ENCODE peak calls at places on chromosomes 6 and 20, in five cellular contexts. R is left ventricle myocardium inferior, K is HCT116, C is AG04449, G is kidney epithelial cell. B is an unnamed sample.

GRCh38 chr6:63805808-63806572 is 170.4 kb downstream of the PHF3 start:
- DNase-seq in R (no peak), K (no peak), C (peak), G (peak), B (peak)

GRCh38 chr6:25331085-25331685 is 52.0 kb downstream of the CARMIL1 start:
- DNase-seq in R (no peak), K (no peak), C (no peak), G (no peak), B (no peak)

GRCh38 chr6:167130008-167130677 is 7.2 kb downstream of the CCR6 start:
- DNase-seq in R (no peak), K (no peak), C (no peak), G (no peak), B (no peak)

GRCh38 chr20:41436679-41437078 is 70.1 kb upstream of the EMILIN3 start:
- DNase-seq in R (no peak), K (no peak), C (peak), G (no peak), B (peak)

GRCh38 chr6:146890644-146891434 is 292.1 kb downstream of the ADGB start:
- DNase-seq in R (no peak), K (no peak), C (no peak), G (no peak), B (no peak)

GRCh38 chr6:95197590-95197989 is 379.7 kb upstream of the MANEA start:
- DNase-seq in R (no peak), K (no peak), C (no peak), G (no peak), B (no peak)

GRCh38 chr6:120304223-120304622 is 954.7 kb upstream of the MAN1A1 start:
- DNase-seq in R (no peak), K (no peak), C (no peak), G (no peak), B (no peak)

GRCh38 chr6:140485740-140486467 is 1111.5 kb upstream of the CITED2 start:
- DNase-seq in R (no peak), K (peak), C (peak), G (peak), B (peak)

GRCh38 chr20:17630806-17631195 is 51.2 kb downstream of the RRBP1 start:
- DNase-seq in R (no peak), K (no peak), C (no peak), G (no peak), B (no peak)

GRCh38 chr6:16205377-16206144 is 32.8 kb upstream of the GMPR start:
- DNase-seq in R (no peak), K (no peak), C (peak), G (peak), B (peak)

GRCh38 chr20:19583532-19584175 is 174.4 kb upstream of the RIN2 start:
- DNase-seq in R (peak), K (peak), C (no peak), G (no peak), B (no peak)

GRCh38 chr6:107646176-107646575 is 156.3 kb downstream of the SOBP start:
- DNase-seq in R (peak), K (no peak), C (no peak), G (no peak), B (no peak)

GRCh38 chr6:113380591-113380990 is 476.6 kb upstream of the MARCKS start:
- DNase-seq in R (no peak), K (no peak), C (no peak), G (no peak), B (no peak)

GRCh38 chr6:113381232-113381631 is 475.9 kb upstream of the MARCKS start:
- DNase-seq in R (no peak), K (no peak), C (no peak), G (no peak), B (no peak)

GRCh38 chr6:113376847-113377165 is 480.3 kb upstream of the MARCKS start:
- DNase-seq in R (no peak), K (no peak), C (no peak), G (no peak), B (no peak)

GRCh38 chr6:113377362-113377942 is 479.7 kb upstream of the MARCKS start:
- DNase-seq in R (no peak), K (no peak), C (no peak), G (no peak), B (no peak)

DNA sequence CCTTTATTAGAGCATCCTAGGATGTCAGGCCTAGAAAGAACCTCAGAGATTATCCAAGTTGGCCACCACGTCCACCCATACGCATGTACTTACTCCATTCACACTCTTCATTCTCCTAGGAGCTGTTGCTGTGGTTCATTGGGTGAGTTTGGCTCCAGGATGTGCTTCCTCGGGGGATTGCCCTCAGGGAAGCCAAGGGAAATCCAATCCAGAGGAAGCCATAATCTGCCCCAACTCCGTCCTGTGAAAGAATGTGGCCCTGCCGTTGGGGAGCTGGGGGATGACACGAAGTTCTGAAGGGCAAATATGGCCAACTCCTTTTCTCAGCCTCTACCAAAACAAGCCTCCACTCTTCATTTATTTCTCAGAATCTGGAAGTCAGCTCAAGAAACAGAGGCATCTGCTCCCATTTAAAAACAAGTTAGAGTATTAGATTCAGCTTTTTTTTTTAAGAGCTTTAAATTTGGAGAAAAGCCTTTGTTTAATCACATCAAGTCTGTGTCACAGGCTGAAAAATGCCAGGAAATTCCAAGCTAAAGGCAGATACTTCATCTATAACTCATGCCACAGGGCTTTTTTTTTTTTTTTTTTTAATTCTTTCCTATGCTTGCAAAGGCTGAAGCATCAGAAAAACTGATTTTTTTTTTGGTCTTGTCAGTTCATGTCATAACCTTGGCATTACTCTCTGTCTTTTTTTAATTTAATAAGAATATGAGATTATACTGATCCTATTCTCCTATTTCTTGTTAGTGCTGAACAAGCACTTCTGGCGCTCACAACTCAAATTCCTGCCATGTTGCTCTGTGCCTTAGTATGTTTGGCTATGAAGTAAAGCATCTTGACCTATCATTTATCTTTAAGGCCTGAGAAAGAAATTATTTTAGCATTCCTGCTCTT is 480.9 kb upstream of the MARCKS start:
- DNase-seq in R (no peak), K (no peak), C (no peak), G (no peak), B (no peak)
- H3K4me3 ChIP-seq in R (no peak), K (no peak), C (peak), G (no peak), B (no peak)

DNA sequence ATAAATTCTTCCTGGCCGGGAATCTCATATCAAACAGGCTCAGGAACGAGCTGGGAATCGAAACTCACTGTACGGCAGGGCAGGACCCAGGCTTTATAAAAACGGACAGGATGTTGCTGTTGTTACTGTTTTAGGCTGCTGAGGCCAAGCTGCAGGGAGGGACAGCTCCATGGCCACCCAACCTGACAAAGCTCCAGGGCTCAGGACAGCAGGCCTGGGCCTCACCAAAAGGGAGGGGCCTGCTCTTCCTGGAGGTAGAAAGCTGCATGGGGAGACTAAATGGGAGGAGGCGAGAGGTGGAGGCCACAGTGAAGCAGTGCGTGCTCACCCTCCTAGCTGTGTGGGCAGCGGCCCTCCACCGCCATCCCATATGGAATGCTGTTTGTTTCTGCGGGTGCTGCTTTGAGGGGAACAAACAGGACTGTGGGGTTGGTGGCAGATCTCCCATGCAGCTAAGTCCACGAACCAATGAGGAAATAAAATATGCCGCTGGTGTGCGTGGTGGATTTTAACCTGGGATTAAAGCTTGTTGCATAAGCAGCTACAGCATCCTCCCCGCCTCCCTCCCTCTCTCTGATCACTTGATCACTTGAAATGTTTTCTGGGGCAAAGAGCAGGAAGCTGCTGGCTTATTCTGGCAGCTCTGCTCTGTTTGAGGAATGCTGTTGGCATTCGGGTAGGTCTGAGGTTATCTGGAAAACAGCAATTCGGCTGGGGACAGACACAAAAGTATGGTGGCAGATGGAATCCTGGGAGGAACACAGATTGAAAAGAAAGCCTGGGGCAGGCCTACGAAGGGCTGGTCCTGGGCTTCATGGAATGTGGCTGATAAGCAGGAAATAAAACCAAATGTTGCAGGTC is 2.4 kb upstream of the ZMYND8 start:
- DNase-seq in R (peak), K (peak), C (peak), G (peak), B (peak)
- H3K4me3 ChIP-seq in R (peak), K (peak), C (peak), G (no peak), B (peak)

DNA sequence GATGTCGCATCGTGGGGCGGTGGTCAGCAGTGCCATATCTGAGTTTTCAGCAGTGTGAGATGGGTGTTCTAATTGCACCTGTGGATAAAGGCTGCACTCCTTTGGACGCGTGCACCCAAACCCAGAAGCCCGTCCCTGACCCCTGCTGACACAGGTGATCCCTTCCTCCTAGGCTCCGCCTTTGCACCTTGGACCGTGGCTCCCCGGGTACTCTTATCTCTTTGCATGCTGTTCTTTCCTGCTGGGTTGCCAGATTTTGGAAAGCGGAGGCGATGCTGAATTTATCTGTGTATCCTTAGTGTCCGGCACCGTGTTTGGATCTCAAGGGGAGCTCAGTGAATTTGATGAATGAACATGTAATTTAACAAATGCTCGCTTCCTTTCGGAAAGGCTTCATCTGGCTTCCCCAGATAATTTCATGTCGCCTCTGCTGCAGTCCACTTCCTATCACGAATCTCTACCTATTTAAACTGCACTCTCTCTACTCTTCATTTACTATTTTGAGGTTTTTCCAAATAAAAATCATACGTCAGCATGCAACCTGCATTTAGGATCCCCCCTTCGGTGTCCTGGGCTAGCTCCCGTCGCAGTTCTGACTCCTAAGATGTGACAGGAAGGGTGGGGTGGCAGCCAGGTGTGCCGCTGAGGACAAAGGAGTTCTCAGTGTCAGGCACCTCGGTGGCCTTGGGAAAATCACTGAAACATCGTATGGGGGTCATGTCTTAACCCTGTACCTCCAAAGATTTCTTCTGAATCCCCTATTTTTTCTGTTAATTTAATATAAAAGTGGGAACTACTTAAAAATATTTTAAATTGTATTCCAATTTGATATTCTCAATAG is 753 bp upstream of the PERP start:
- DNase-seq in R (no peak), K (peak), C (no peak), G (no peak), B (no peak)
- H3K4me3 ChIP-seq in R (peak), K (peak), C (peak), G (peak), B (peak)

GRCh38 chr6:132816665-132817064 is 2.3 kb downstream of the RPS12 start:
- DNase-seq in R (no peak), K (no peak), C (no peak), G (no peak), B (no peak)
- H3K4me3 ChIP-seq in R (peak), K (peak), C (peak), G (peak), B (peak)

GRCh38 chr6:149334682-149335160 is 17.2 kb downstream of the TAB2 start:
- DNase-seq in R (no peak), K (peak), C (peak), G (peak), B (peak)

GRCh38 chr6:149335924-149336323 is 18.4 kb downstream of the TAB2 start:
- DNase-seq in R (no peak), K (peak), C (peak), G (peak), B (peak)

GRCh38 chr6:149336529-149336928 is 19.0 kb downstream of the TAB2 start:
- DNase-seq in R (no peak), K (no peak), C (no peak), G (no peak), B (no peak)

GRCh38 chr6:149340200-149340599 is 22.7 kb downstream of the TAB2 start:
- DNase-seq in R (no peak), K (no peak), C (no peak), G (no peak), B (no peak)

GRCh38 chr6:149337330-149337729 is 19.8 kb downstream of the TAB2 start:
- DNase-seq in R (no peak), K (no peak), C (no peak), G (no peak), B (no peak)
- H3K4me3 ChIP-seq in R (no peak), K (no peak), C (no peak), G (no peak), B (no peak)

B was measured in skeletal muscle cell.